ENCODE peak calls at places on chromosomes 11 and 22, in six cellular contexts. One of them, this sample, is unnamed.

GRCh38 chr22:29584975-29585374 is 4.1 kb upstream of the NIPSNAP1 start:
- DNase-seq in H9: no peak
- DNase-seq in tibial artery: no peak
- DNase-seq in left ventricle myocardium inferior: no peak
- DNase-seq in mammary epithelial cell: no peak
- DNase-seq in heart right ventricle: no peak
- DNase-seq in this sample: no peak

GRCh38 chr22:17369553-17370035 is 334 bp downstream of the CECR2 start:
- DNase-seq in tibial artery: no peak
- DNase-seq in left ventricle myocardium inferior: peak; percentile 38
- DNase-seq in mammary epithelial cell: no peak
- DNase-seq in H9: peak; percentile 56
- DNase-seq in heart right ventricle: peak; percentile 20
- DNase-seq in this sample: peak; percentile 85

GRCh38 chr22:36197601-36198146 is 3.9 kb downstream of the APOL4 start:
- DNase-seq in heart right ventricle: peak; percentile 50
- DNase-seq in left ventricle myocardium inferior: no peak
- DNase-seq in H9: no peak
- DNase-seq in tibial artery: no peak
- DNase-seq in mammary epithelial cell: no peak
- DNase-seq in this sample: no peak

GRCh38 chr22:30238661-30239420 is 7.7 kb downstream of the LIF start:
- DNase-seq in left ventricle myocardium inferior: peak; percentile 60
- DNase-seq in H9: peak; percentile 70
- DNase-seq in mammary epithelial cell: peak; percentile 45
- DNase-seq in tibial artery: no peak
- DNase-seq in heart right ventricle: peak; percentile 40
- DNase-seq in this sample: no peak

GRCh38 chr11:57903441-57904123 is 120.1 kb upstream of the OR9Q1 start:
- DNase-seq in mammary epithelial cell: peak; percentile 88
- DNase-seq in left ventricle myocardium inferior: no peak
- DNase-seq in tibial artery: no peak
- DNase-seq in H9: no peak
- DNase-seq in heart right ventricle: no peak
- DNase-seq in this sample: peak; percentile 26

GRCh38 chr22:40476341-40476740 is 105.9 kb downstream of the SGSM3 start:
- DNase-seq in left ventricle myocardium inferior: no peak
- DNase-seq in mammary epithelial cell: no peak
- DNase-seq in tibial artery: no peak
- DNase-seq in heart right ventricle: no peak
- DNase-seq in H9: no peak
- DNase-seq in this sample: no peak

GRCh38 chr11:111422494-111423249 is 43.6 kb upstream of the POU2AF1 start:
- DNase-seq in heart right ventricle: no peak
- DNase-seq in tibial artery: peak; percentile 39
- DNase-seq in H9: peak; percentile 88
- DNase-seq in mammary epithelial cell: no peak
- DNase-seq in left ventricle myocardium inferior: peak; percentile 32
- DNase-seq in this sample: peak; percentile 76

GRCh38 chr11:10328314-10329090 is 23.6 kb downstream of the ADM start:
- DNase-seq in H9: no peak
- DNase-seq in heart right ventricle: no peak
- DNase-seq in tibial artery: no peak
- DNase-seq in left ventricle myocardium inferior: no peak
- DNase-seq in mammary epithelial cell: peak; percentile 19
- DNase-seq in this sample: no peak

GRCh38 chr11:102495161-102496042 is 35.1 kb downstream of the MMP7 start:
- DNase-seq in H9: peak; percentile 68
- DNase-seq in mammary epithelial cell: peak; percentile 70
- DNase-seq in left ventricle myocardium inferior: no peak
- DNase-seq in tibial artery: no peak
- DNase-seq in heart right ventricle: peak; percentile 60
- DNase-seq in this sample: peak; percentile 68

DNA sequence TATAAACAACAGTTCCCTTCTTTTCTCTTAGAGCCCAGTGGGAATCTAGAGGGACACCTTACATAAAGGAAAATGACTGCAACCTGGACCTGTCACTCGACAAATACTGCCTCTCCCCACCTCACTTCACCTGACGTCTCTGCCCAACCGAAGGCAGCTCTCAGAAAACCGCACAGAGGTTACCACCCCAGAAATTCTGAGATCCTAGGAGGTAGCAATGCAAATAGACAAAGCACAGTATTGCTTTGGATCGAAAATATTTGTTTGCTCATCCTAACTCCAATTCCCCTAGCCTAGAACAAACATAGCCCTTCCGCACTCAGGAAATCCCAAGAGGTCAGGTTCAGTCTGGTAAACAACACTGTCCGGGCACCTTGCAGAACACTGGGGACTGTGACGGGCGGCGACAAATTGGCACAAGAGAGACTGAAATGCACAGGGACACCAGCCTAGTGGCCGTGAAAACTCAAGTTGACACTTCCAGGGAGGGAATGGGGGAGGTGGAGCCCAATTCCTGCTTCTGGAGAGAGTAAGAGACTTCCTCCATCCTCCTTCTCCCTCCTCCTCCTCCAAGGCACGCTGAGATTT is 420 bp upstream of the TRIM44 start:
- DNase-seq in mammary epithelial cell: no peak
- DNase-seq in heart right ventricle: no peak
- DNase-seq in tibial artery: no peak
- DNase-seq in left ventricle myocardium inferior: no peak
- DNase-seq in H9: no peak
- DNase-seq in this sample: peak; percentile 19
- H3K27me3 ChIP-seq in mammary epithelial cell: no peaks in the 10 kb centered on the region
- H3K27me3 ChIP-seq in heart right ventricle: no peaks in the 10 kb centered on the region
- H3K27me3 ChIP-seq in tibial artery: no peaks in the 10 kb centered on the region
- H3K27me3 ChIP-seq in left ventricle myocardium inferior: peaks cover under 1% of the 10 kb centered on the region
- H3K27me3 ChIP-seq in H9: peaks cover 6% of the 10 kb centered on the region
- H3K27me3 ChIP-seq in this sample: no peaks in the 10 kb centered on the region

GRCh38 chr11:129694538-129694937 is 121.1 kb upstream of the TMEM45B start:
- DNase-seq in mammary epithelial cell: no peak
- DNase-seq in left ventricle myocardium inferior: no peak
- DNase-seq in tibial artery: no peak
- DNase-seq in H9: no peak
- DNase-seq in heart right ventricle: no peak
- DNase-seq in this sample: no peak
- TF ChIP-seq CTCF in mammary epithelial cell: peak; percentile 22
- TF ChIP-seq CTCF in left ventricle myocardium inferior: no peak
- TF ChIP-seq CTCF in tibial artery: no peak
- TF ChIP-seq CTCF in H9: peak; percentile 32
- TF ChIP-seq CTCF in heart right ventricle: no peak
- TF ChIP-seq CTCF in this sample: no peak

DNA sequence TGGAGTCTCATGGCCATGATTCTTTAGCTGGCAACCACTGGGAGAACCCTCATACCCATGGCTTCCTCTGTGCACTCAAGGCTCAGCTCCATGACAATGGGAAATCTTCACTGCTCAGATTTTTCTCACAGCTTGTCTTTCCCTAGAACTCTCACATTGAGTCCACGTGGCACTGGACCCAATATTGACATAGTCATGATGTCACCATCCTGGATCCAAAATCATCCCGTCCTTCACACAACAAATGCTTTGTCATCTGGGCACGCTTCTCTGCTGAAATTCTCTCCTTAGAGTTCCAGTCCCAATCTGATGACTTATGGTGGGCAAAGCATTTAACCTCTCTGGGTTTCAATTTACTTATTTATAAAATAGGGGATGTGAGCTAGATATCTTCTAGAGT is 37.7 kb upstream of the CD44 start:
- DNase-seq in mammary epithelial cell: no peak
- DNase-seq in H9: no peak
- DNase-seq in left ventricle myocardium inferior: no peak
- DNase-seq in heart right ventricle: no peak
- DNase-seq in tibial artery: no peak
- DNase-seq in this sample: no peak
- H3K4me1 ChIP-seq in mammary epithelial cell: peaks cover 26% of the 10 kb centered on the region
- H3K4me1 ChIP-seq in H9: no peaks in the 10 kb centered on the region
- H3K4me1 ChIP-seq in left ventricle myocardium inferior: peaks cover 38% of the 10 kb centered on the region
- H3K4me1 ChIP-seq in heart right ventricle: peaks cover 33% of the 10 kb centered on the region
- H3K4me1 ChIP-seq in tibial artery: peaks cover 49% of the 10 kb centered on the region
- H3K4me1 ChIP-seq in this sample: no peaks in the 10 kb centered on the region

GRCh38 chr11:122670131-122670530 is 14.6 kb downstream of the UBASH3B start:
- DNase-seq in tibial artery: no peak
- DNase-seq in H9: no peak
- DNase-seq in left ventricle myocardium inferior: no peak
- DNase-seq in heart right ventricle: no peak
- DNase-seq in mammary epithelial cell: no peak
- DNase-seq in this sample: no peak
- H3K27me3 ChIP-seq in tibial artery: no peaks in the 10 kb centered on the region
- H3K27me3 ChIP-seq in H9: no peaks in the 10 kb centered on the region
- H3K27me3 ChIP-seq in left ventricle myocardium inferior: peaks cover 3% of the 10 kb centered on the region
- H3K27me3 ChIP-seq in heart right ventricle: no peaks in the 10 kb centered on the region
- H3K27me3 ChIP-seq in mammary epithelial cell: no peaks in the 10 kb centered on the region
- H3K27me3 ChIP-seq in this sample: no peaks in the 10 kb centered on the region